ENCODE peak calls at places on chromosome 14, in nine cellular contexts. One of them, this sample, is unnamed.

GRCh38 chr14:55094630-55095157 is 34.4 kb upstream of the LGALS3 start:
- DNase-seq in AG04450: peak; percentile 23
- DNase-seq in EL: peak; percentile 87
- DNase-seq in cardiac fibroblast: no peak
- DNase-seq in BE2C: no peak
- DNase-seq in NCI-H1105 treated with DMSO at 0.1 percent for 48 hours: no peak
- DNase-seq in adrenal gland: no peak
- DNase-seq in iris pigment epithelial cell: peak; percentile 82
- DNase-seq in GM04504: no peak
- DNase-seq in this sample: peak; percentile 55

GRCh38 chr14:95741051-95741490 is 27.1 kb upstream of the TCL1A start:
- DNase-seq in EL: peak; percentile 25
- DNase-seq in cardiac fibroblast: no peak
- DNase-seq in GM04504: no peak
- DNase-seq in iris pigment epithelial cell: peak; percentile 9
- DNase-seq in BE2C: no peak
- DNase-seq in NCI-H1105 treated with DMSO at 0.1 percent for 48 hours: peak; percentile 78
- DNase-seq in AG04450: no peak
- DNase-seq in adrenal gland: no peak
- DNase-seq in this sample: no peak

GRCh38 chr14:25041484-25041883 is 8.5 kb downstream of the STXBP6 start:
- DNase-seq in GM04504: no peak
- DNase-seq in AG04450: no peak
- DNase-seq in adrenal gland: no peak
- DNase-seq in EL: no peak
- DNase-seq in NCI-H1105 treated with DMSO at 0.1 percent for 48 hours: no peak
- DNase-seq in BE2C: no peak
- DNase-seq in iris pigment epithelial cell: no peak
- DNase-seq in cardiac fibroblast: no peak
- DNase-seq in this sample: no peak

GRCh38 chr14:73634333-73634833 is 10.4 kb upstream of the DNAL1 start:
- DNase-seq in cardiac fibroblast: peak; percentile 24
- DNase-seq in NCI-H1105 treated with DMSO at 0.1 percent for 48 hours: peak; percentile 46
- DNase-seq in GM04504: no peak
- DNase-seq in BE2C: peak; percentile 38
- DNase-seq in AG04450: no peak
- DNase-seq in iris pigment epithelial cell: peak; percentile 25
- DNase-seq in EL: no peak
- DNase-seq in adrenal gland: no peak
- DNase-seq in this sample: peak; percentile 24

GRCh38 chr14:43625294-43625693 is 881.8 kb downstream of the FSCB start:
- DNase-seq in iris pigment epithelial cell: no peak
- DNase-seq in BE2C: no peak
- DNase-seq in adrenal gland: no peak
- DNase-seq in NCI-H1105 treated with DMSO at 0.1 percent for 48 hours: no peak
- DNase-seq in EL: no peak
- DNase-seq in GM04504: no peak
- DNase-seq in AG04450: no peak
- DNase-seq in cardiac fibroblast: no peak
- DNase-seq in this sample: no peak

GRCh38 chr14:34160619-34161018 is 209.7 kb upstream of the EGLN3 start:
- DNase-seq in EL: no peak
- DNase-seq in NCI-H1105 treated with DMSO at 0.1 percent for 48 hours: no peak
- DNase-seq in BE2C: no peak
- DNase-seq in adrenal gland: no peak
- DNase-seq in iris pigment epithelial cell: no peak
- DNase-seq in GM04504: no peak
- DNase-seq in AG04450: no peak
- DNase-seq in cardiac fibroblast: no peak
- DNase-seq in this sample: no peak

GRCh38 chr14:103118663-103119404 is 4.4 kb upstream of the TNFAIP2 start:
- DNase-seq in BE2C: no peak
- DNase-seq in iris pigment epithelial cell: no peak
- DNase-seq in NCI-H1105 treated with DMSO at 0.1 percent for 48 hours: no peak
- DNase-seq in adrenal gland: peak; percentile 73
- DNase-seq in cardiac fibroblast: no peak
- DNase-seq in AG04450: no peak
- DNase-seq in GM04504: no peak
- DNase-seq in EL: no peak
- DNase-seq in this sample: no peak

GRCh38 chr14:32608880-32609279 is 279.8 kb downstream of the AKAP6 start:
- DNase-seq in BE2C: no peak
- DNase-seq in GM04504: no peak
- DNase-seq in iris pigment epithelial cell: peak; percentile 79
- DNase-seq in adrenal gland: no peak
- DNase-seq in AG04450: no peak
- DNase-seq in cardiac fibroblast: peak; percentile 62
- DNase-seq in EL: peak; percentile 50
- DNase-seq in NCI-H1105 treated with DMSO at 0.1 percent for 48 hours: no peak
- DNase-seq in this sample: peak; percentile 73

GRCh38 chr14:29462271-29462670 is 465.4 kb downstream of the PRKD1 start:
- DNase-seq in EL: no peak
- DNase-seq in NCI-H1105 treated with DMSO at 0.1 percent for 48 hours: peak; percentile 96
- DNase-seq in AG04450: no peak
- DNase-seq in cardiac fibroblast: no peak
- DNase-seq in adrenal gland: no peak
- DNase-seq in BE2C: peak; percentile 36
- DNase-seq in GM04504: no peak
- DNase-seq in iris pigment epithelial cell: no peak
- DNase-seq in this sample: no peak

GRCh38 chr14:101182476-101182875 is 279.0 kb upstream of the RTL1 start:
- DNase-seq in EL: no peak
- DNase-seq in GM04504: no peak
- DNase-seq in iris pigment epithelial cell: no peak
- DNase-seq in adrenal gland: no peak
- DNase-seq in NCI-H1105 treated with DMSO at 0.1 percent for 48 hours: no peak
- DNase-seq in BE2C: no peak
- DNase-seq in cardiac fibroblast: no peak
- DNase-seq in AG04450: no peak
- DNase-seq in this sample: no peak

GRCh38 chr14:30195946-30196345 is 268.3 kb upstream of the PRKD1 start:
- DNase-seq in EL: peak; percentile 74
- DNase-seq in BE2C: no peak
- DNase-seq in iris pigment epithelial cell: peak; percentile 72
- DNase-seq in adrenal gland: no peak
- DNase-seq in GM04504: no peak
- DNase-seq in AG04450: no peak
- DNase-seq in cardiac fibroblast: peak; percentile 60
- DNase-seq in NCI-H1105 treated with DMSO at 0.1 percent for 48 hours: peak; percentile 9
- DNase-seq in this sample: peak; percentile 79

GRCh38 chr14:24817638-24818053 is 183.7 kb upstream of the GZMB start:
- DNase-seq in NCI-H1105 treated with DMSO at 0.1 percent for 48 hours: no peak
- DNase-seq in BE2C: no peak
- DNase-seq in iris pigment epithelial cell: peak; percentile 41
- DNase-seq in adrenal gland: no peak
- DNase-seq in EL: no peak
- DNase-seq in cardiac fibroblast: peak; percentile 65
- DNase-seq in GM04504: no peak
- DNase-seq in AG04450: no peak
- DNase-seq in this sample: no peak

GRCh38 chr14:51780006-51780692 is 80.3 kb upstream of the GNG2 start:
- DNase-seq in cardiac fibroblast: peak; percentile 76
- DNase-seq in NCI-H1105 treated with DMSO at 0.1 percent for 48 hours: peak; percentile 76
- DNase-seq in EL: peak; percentile 72
- DNase-seq in AG04450: peak; percentile 24
- DNase-seq in GM04504: no peak
- DNase-seq in BE2C: peak; percentile 76
- DNase-seq in iris pigment epithelial cell: peak; percentile 54
- DNase-seq in adrenal gland: peak; percentile 87
- DNase-seq in this sample: peak; percentile 74

GRCh38 chr14:34329281-34329680 is 132.8 kb downstream of the SPTSSA start:
- DNase-seq in AG04450: no peak
- DNase-seq in GM04504: no peak
- DNase-seq in adrenal gland: no peak
- DNase-seq in BE2C: no peak
- DNase-seq in EL: no peak
- DNase-seq in cardiac fibroblast: peak; percentile 38
- DNase-seq in NCI-H1105 treated with DMSO at 0.1 percent for 48 hours: no peak
- DNase-seq in iris pigment epithelial cell: no peak
- DNase-seq in this sample: no peak

GRCh38 chr14:95270203-95270602 is 49.5 kb downstream of the CLMN start:
- DNase-seq in adrenal gland: no peak
- DNase-seq in BE2C: no peak
- DNase-seq in AG04450: no peak
- DNase-seq in cardiac fibroblast: no peak
- DNase-seq in EL: no peak
- DNase-seq in GM04504: no peak
- DNase-seq in iris pigment epithelial cell: no peak
- DNase-seq in NCI-H1105 treated with DMSO at 0.1 percent for 48 hours: no peak
- DNase-seq in this sample: no peak

GRCh38 chr14:69685716-69686115 is 74.3 kb downstream of the SUSD6 start:
- DNase-seq in cardiac fibroblast: peak; percentile 77
- DNase-seq in BE2C: no peak
- DNase-seq in iris pigment epithelial cell: peak; percentile 88
- DNase-seq in AG04450: no peak
- DNase-seq in EL: no peak
- DNase-seq in NCI-H1105 treated with DMSO at 0.1 percent for 48 hours: peak; percentile 95
- DNase-seq in GM04504: no peak
- DNase-seq in adrenal gland: peak; percentile 72
- DNase-seq in this sample: peak; percentile 60

GRCh38 chr14:50860478-50861086 is 11.3 kb upstream of the ABHD12B start:
- DNase-seq in AG04450: peak; percentile 61
- DNase-seq in cardiac fibroblast: peak; percentile 87
- DNase-seq in GM04504: peak; percentile 48
- DNase-seq in EL: peak; percentile 85
- DNase-seq in NCI-H1105 treated with DMSO at 0.1 percent for 48 hours: peak; percentile 91
- DNase-seq in iris pigment epithelial cell: peak; percentile 77
- DNase-seq in adrenal gland: peak; percentile 89
- DNase-seq in BE2C: peak; percentile 85
- DNase-seq in this sample: peak; percentile 85

GRCh38 chr14:30006695-30007094 is 79.0 kb upstream of the PRKD1 start:
- DNase-seq in AG04450: no peak
- DNase-seq in adrenal gland: no peak
- DNase-seq in EL: no peak
- DNase-seq in NCI-H1105 treated with DMSO at 0.1 percent for 48 hours: no peak
- DNase-seq in cardiac fibroblast: no peak
- DNase-seq in GM04504: no peak
- DNase-seq in iris pigment epithelial cell: no peak
- DNase-seq in BE2C: no peak
- DNase-seq in this sample: no peak

GRCh38 chr14:68015356-68016242 is 196.0 kb downstream of the RAD51B start:
- DNase-seq in iris pigment epithelial cell: peak; percentile 57
- DNase-seq in NCI-H1105 treated with DMSO at 0.1 percent for 48 hours: no peak
- DNase-seq in EL: peak; percentile 60
- DNase-seq in GM04504: no peak
- DNase-seq in BE2C: no peak
- DNase-seq in adrenal gland: no peak
- DNase-seq in AG04450: no peak
- DNase-seq in cardiac fibroblast: no peak
- DNase-seq in this sample: peak; percentile 4

GRCh38 chr14:98608071-98609060 is 663.6 kb downstream of the BCL11B start:
- DNase-seq in iris pigment epithelial cell: no peak
- DNase-seq in AG04450: no peak
- DNase-seq in adrenal gland: no peak
- DNase-seq in BE2C: no peak
- DNase-seq in cardiac fibroblast: no peak
- DNase-seq in EL: no peak
- DNase-seq in GM04504: no peak
- DNase-seq in NCI-H1105 treated with DMSO at 0.1 percent for 48 hours: no peak
- DNase-seq in this sample: no peak

GRCh38 chr14:105151131-105151837 is 17.3 kb downstream of the JAG2 start:
- DNase-seq in cardiac fibroblast: no peak
- DNase-seq in EL: no peak
- DNase-seq in iris pigment epithelial cell: no peak
- DNase-seq in AG04450: no peak
- DNase-seq in adrenal gland: no peak
- DNase-seq in GM04504: no peak
- DNase-seq in BE2C: peak; percentile 8
- DNase-seq in NCI-H1105 treated with DMSO at 0.1 percent for 48 hours: no peak
- DNase-seq in this sample: no peak

GRCh38 chr14:89797148-89797547 is 157.4 kb downstream of the EFCAB11 start:
- DNase-seq in cardiac fibroblast: no peak
- DNase-seq in EL: no peak
- DNase-seq in AG04450: no peak
- DNase-seq in GM04504: no peak
- DNase-seq in iris pigment epithelial cell: no peak
- DNase-seq in NCI-H1105 treated with DMSO at 0.1 percent for 48 hours: no peak
- DNase-seq in adrenal gland: no peak
- DNase-seq in BE2C: no peak
- DNase-seq in this sample: no peak

GRCh38 chr14:104395941-104396681 is 183.5 kb upstream of the C14orf180 start:
- DNase-seq in adrenal gland: no peak
- DNase-seq in cardiac fibroblast: no peak
- DNase-seq in EL: no peak
- DNase-seq in BE2C: no peak
- DNase-seq in NCI-H1105 treated with DMSO at 0.1 percent for 48 hours: no peak
- DNase-seq in AG04450: no peak
- DNase-seq in iris pigment epithelial cell: no peak
- DNase-seq in GM04504: no peak
- DNase-seq in this sample: no peak

GRCh38 chr14:64539186-64539552 is 1.4 kb upstream of the HSPA2 start:
- DNase-seq in AG04450: no peak
- DNase-seq in GM04504: no peak
- DNase-seq in iris pigment epithelial cell: no peak
- DNase-seq in NCI-H1105 treated with DMSO at 0.1 percent for 48 hours: no peak
- DNase-seq in cardiac fibroblast: peak; percentile 20
- DNase-seq in EL: peak; percentile 49
- DNase-seq in adrenal gland: no peak
- DNase-seq in BE2C: no peak
- DNase-seq in this sample: no peak

GRCh38 chr14:53902307-53902706 is 54.3 kb downstream of the BMP4 start:
- DNase-seq in adrenal gland: no peak
- DNase-seq in AG04450: no peak
- DNase-seq in NCI-H1105 treated with DMSO at 0.1 percent for 48 hours: no peak
- DNase-seq in cardiac fibroblast: no peak
- DNase-seq in GM04504: no peak
- DNase-seq in EL: no peak
- DNase-seq in BE2C: no peak
- DNase-seq in iris pigment epithelial cell: no peak
- DNase-seq in this sample: no peak

GRCh38 chr14:62179367-62180018 is 417.3 kb downstream of the SNAPC1 start:
- DNase-seq in BE2C: peak; percentile 62
- DNase-seq in iris pigment epithelial cell: peak; percentile 87
- DNase-seq in GM04504: peak; percentile 81
- DNase-seq in NCI-H1105 treated with DMSO at 0.1 percent for 48 hours: peak; percentile 76
- DNase-seq in EL: peak; percentile 76
- DNase-seq in adrenal gland: peak; percentile 63
- DNase-seq in cardiac fibroblast: peak; percentile 90
- DNase-seq in AG04450: peak; percentile 87
- DNase-seq in this sample: peak; percentile 82

GRCh38 chr14:63275611-63276010 is 43.1 kb downstream of the GPHB5 start:
- DNase-seq in NCI-H1105 treated with DMSO at 0.1 percent for 48 hours: peak; percentile 100
- DNase-seq in cardiac fibroblast: no peak
- DNase-seq in iris pigment epithelial cell: no peak
- DNase-seq in adrenal gland: no peak
- DNase-seq in EL: no peak
- DNase-seq in BE2C: no peak
- DNase-seq in GM04504: no peak
- DNase-seq in AG04450: no peak
- DNase-seq in this sample: no peak

GRCh38 chr14:105019861-105020814 is 745 bp downstream of the CDCA4 start:
- DNase-seq in NCI-H1105 treated with DMSO at 0.1 percent for 48 hours: peak; percentile 19
- DNase-seq in GM04504: no peak
- DNase-seq in cardiac fibroblast: peak; percentile 39
- DNase-seq in BE2C: peak; percentile 51
- DNase-seq in iris pigment epithelial cell: peak; percentile 63
- DNase-seq in AG04450: no peak
- DNase-seq in adrenal gland: peak; percentile 36
- DNase-seq in EL: no peak
- DNase-seq in this sample: peak; percentile 41

This sample was measured in astrocyte of the spinal cord.